ENCODE peak calls at places on chromosomes 3 and 15, in seven cellular contexts. P is smooth muscle cell of the brain vasculature, Z is GM18507, G is CD14-positive monocyte, V is NCI-H2227 treated with DMSO at 0.1 percent for 48 hours, H is AG08395, Y is neural crest cell. N is an unnamed sample.

GRCh38 chr3:16480861-16481569 is 32.5 kb downstream of the RFTN1 start:
- DNase-seq in P (no peak), Z (no peak), G (no peak), V (no peak), H (peak), Y (no peak), N (no peak)

GRCh38 chr3:177358085-177358967 is 161.0 kb upstream of the TBL1XR1 start:
- DNase-seq in P (peak), Z (peak), G (peak), V (no peak), H (peak), Y (peak), N (peak)

GRCh38 chr15:73699249-73700040 is 15.3 kb downstream of the CD276 start:
- DNase-seq in P (no peak), Z (no peak), G (no peak), V (no peak), H (no peak), Y (no peak), N (no peak)

GRCh38 chr3:13506680-13507079 is 26.6 kb downstream of the HDAC11 start:
- DNase-seq in P (no peak), Z (no peak), G (no peak), V (no peak), H (no peak), Y (no peak), N (no peak)

GRCh38 chr3:194095902-194096301 is 40.0 kb upstream of the HES1 start:
- DNase-seq in P (no peak), Z (no peak), G (no peak), V (no peak), H (no peak), Y (no peak), N (no peak)

GRCh38 chr3:129597087-129597791 is 9.2 kb downstream of the PLXND1 start:
- DNase-seq in P (no peak), Z (no peak), G (no peak), V (no peak), H (peak), Y (no peak), N (no peak)

GRCh38 chr15:45474799-45475198 is 47.8 kb downstream of the SLC30A4 start:
- DNase-seq in P (no peak), Z (no peak), G (no peak), V (no peak), H (no peak), Y (no peak), N (no peak)

GRCh38 chr15:25238126-25238525 is 200.7 kb downstream of the UBE3A start:
- DNase-seq in P (no peak), Z (no peak), G (peak), V (no peak), H (no peak), Y (no peak), N (no peak)

GRCh38 chr3:127162947-127163645 is 29.8 kb upstream of the PRR23E start:
- DNase-seq in P (no peak), Z (no peak), G (no peak), V (no peak), H (no peak), Y (peak), N (no peak)

GRCh38 chr3:143536817-143537535 is 311.3 kb downstream of the SLC9A9 start:
- DNase-seq in P (no peak), Z (no peak), G (no peak), V (no peak), H (peak), Y (no peak), N (no peak)

GRCh38 chr3:128198313-128198712 is 45.0 kb downstream of the EEFSEC start:
- DNase-seq in P (no peak), Z (no peak), G (no peak), V (no peak), H (no peak), Y (no peak), N (no peak)

GRCh38 chr3:16114381-16114916 is 60.0 kb upstream of the GALNT15 start:
- DNase-seq in P (no peak), Z (no peak), G (no peak), V (no peak), H (no peak), Y (no peak), N (no peak)

GRCh38 chr3:63900459-63900858 is 11.7 kb downstream of the SCAANT1 start:
- DNase-seq in P (no peak), Z (no peak), G (no peak), V (peak), H (no peak), Y (no peak), N (peak)

GRCh38 chr15:27582741-27583400 is 516.2 kb downstream of the OCA2 start:
- DNase-seq in P (no peak), Z (no peak), G (no peak), V (no peak), H (peak), Y (no peak), N (no peak)

GRCh38 chr15:90234519-90234988 is 545 bp downstream of the GDPGP1 start:
- DNase-seq in P (no peak), Z (no peak), G (no peak), V (no peak), H (no peak), Y (no peak), N (no peak)

GRCh38 chr3:15064299-15064834 is 748 bp downstream of the MRPS25 start:
- DNase-seq in P (no peak), Z (peak), G (peak), V (no peak), H (peak), Y (no peak), N (no peak)

GRCh38 chr3:48285132-48285531 is 44.2 kb downstream of the ZNF589 start:
- DNase-seq in P (no peak), Z (no peak), G (no peak), V (no peak), H (peak), Y (no peak), N (no peak)

GRCh38 chr3:16309558-16309957 is 44.5 kb downstream of the OXNAD1 start:
- DNase-seq in P (no peak), Z (no peak), G (no peak), V (no peak), H (no peak), Y (no peak), N (no peak)

GRCh38 chr3:106794442-106794841 is 582.8 kb upstream of the CCDC54 start:
- DNase-seq in P (no peak), Z (no peak), G (no peak), V (no peak), H (no peak), Y (no peak), N (no peak)

N was measured in pulmonary artery endothelial cell.